ENCODE peak calls at places on chromosomes 7 and 10, in eight cellular contexts. One of them, this sample, is unnamed.

GRCh38 chr7:158255156-158255555 is 332.5 kb downstream of the PTPRN2 start:
- DNase-seq in hypothalamus: no peak
- DNase-seq in activated CD8-positive, alpha-beta memory T cell treated with anti-CD3 and anti-CD28 coated beads for 24 hours: no peak
- DNase-seq in NCI-H2081: no peak
- DNase-seq in SHP77: no peak
- DNase-seq in SK-MEL-5: no peak
- DNase-seq in H9: peak
- DNase-seq in NT2/D1: no peak
- DNase-seq in this sample: no peak

GRCh38 chr10:119364941-119365340 is 157.6 kb downstream of the GRK5 start:
- DNase-seq in hypothalamus: no peak
- DNase-seq in activated CD8-positive, alpha-beta memory T cell treated with anti-CD3 and anti-CD28 coated beads for 24 hours: no peak
- DNase-seq in NCI-H2081: no peak
- DNase-seq in SHP77: no peak
- DNase-seq in SK-MEL-5: no peak
- DNase-seq in H9: no peak
- DNase-seq in NT2/D1: no peak
- DNase-seq in this sample: no peak

GRCh38 chr10:124521429-124521871 is 59.8 kb downstream of the LHPP start:
- DNase-seq in hypothalamus: peak
- DNase-seq in activated CD8-positive, alpha-beta memory T cell treated with anti-CD3 and anti-CD28 coated beads for 24 hours: no peak
- DNase-seq in NCI-H2081: no peak
- DNase-seq in SHP77: no peak
- DNase-seq in SK-MEL-5: no peak
- DNase-seq in H9: no peak
- DNase-seq in NT2/D1: no peak
- DNase-seq in this sample: no peak

GRCh38 chr7:106022193-106022821 is 59.2 kb downstream of the CDHR3 start:
- DNase-seq in hypothalamus: no peak
- DNase-seq in activated CD8-positive, alpha-beta memory T cell treated with anti-CD3 and anti-CD28 coated beads for 24 hours: peak
- DNase-seq in NCI-H2081: no peak
- DNase-seq in SHP77: no peak
- DNase-seq in SK-MEL-5: no peak
- DNase-seq in H9: no peak
- DNase-seq in NT2/D1: no peak
- DNase-seq in this sample: no peak

GRCh38 chr10:119203006-119203405 is 4.4 kb upstream of the GRK5 start:
- DNase-seq in hypothalamus: no peak
- DNase-seq in activated CD8-positive, alpha-beta memory T cell treated with anti-CD3 and anti-CD28 coated beads for 24 hours: no peak
- DNase-seq in NCI-H2081: no peak
- DNase-seq in SHP77: no peak
- DNase-seq in SK-MEL-5: no peak
- DNase-seq in H9: no peak
- DNase-seq in NT2/D1: no peak
- DNase-seq in this sample: no peak

GRCh38 chr10:114663631-114664030 is 5.6 kb upstream of the ABLIM1 start:
- DNase-seq in hypothalamus: no peak
- DNase-seq in activated CD8-positive, alpha-beta memory T cell treated with anti-CD3 and anti-CD28 coated beads for 24 hours: no peak
- DNase-seq in NCI-H2081: no peak
- DNase-seq in SHP77: no peak
- DNase-seq in SK-MEL-5: no peak
- DNase-seq in H9: peak
- DNase-seq in NT2/D1: no peak
- DNase-seq in this sample: no peak

GRCh38 chr10:14707441-14707840 is 67.3 kb downstream of the FAM107B start:
- DNase-seq in hypothalamus: no peak
- DNase-seq in activated CD8-positive, alpha-beta memory T cell treated with anti-CD3 and anti-CD28 coated beads for 24 hours: no peak
- DNase-seq in NCI-H2081: no peak
- DNase-seq in SHP77: no peak
- DNase-seq in SK-MEL-5: peak
- DNase-seq in H9: no peak
- DNase-seq in NT2/D1: no peak
- DNase-seq in this sample: no peak

GRCh38 chr7:140517546-140518369 is 38.5 kb upstream of the MKRN1 start:
- DNase-seq in hypothalamus: peak
- DNase-seq in activated CD8-positive, alpha-beta memory T cell treated with anti-CD3 and anti-CD28 coated beads for 24 hours: peak
- DNase-seq in NCI-H2081: peak
- DNase-seq in SHP77: peak
- DNase-seq in SK-MEL-5: peak
- DNase-seq in H9: peak
- DNase-seq in NT2/D1: peak
- DNase-seq in this sample: peak

GRCh38 chr7:1271656-1272055 is 39.0 kb downstream of the UNCX start:
- DNase-seq in hypothalamus: no peak
- DNase-seq in activated CD8-positive, alpha-beta memory T cell treated with anti-CD3 and anti-CD28 coated beads for 24 hours: no peak
- DNase-seq in NCI-H2081: no peak
- DNase-seq in SHP77: no peak
- DNase-seq in SK-MEL-5: no peak
- DNase-seq in H9: no peak
- DNase-seq in NT2/D1: no peak
- DNase-seq in this sample: no peak